ENCODE peak calls at places on chromosomes 6 and 20, in ten cellular contexts. E, I, M, K, U, V, F, Q, X and Z are unnamed samples.

GRCh38 chr6:15338462-15338861 is 92.6 kb downstream of the JARID2 start:
- DNase-seq in K (no peak), Q (no peak), M (no peak), V (no peak), I (no peak), F (no peak), U (no peak), E (no peak), X (no peak), Z (no peak)

GRCh38 chr6:86978251-86978650 is 40.9 kb downstream of the HTR1E start:
- DNase-seq in I (no peak), M (no peak), U (no peak), Q (no peak), V (no peak), E (no peak), K (no peak), F (no peak), X (no peak), Z (no peak)

GRCh38 chr20:12023169-12023795 is 105.6 kb downstream of the BTBD3 start:
- DNase-seq in M (peak; percentile 60), F (no peak), I (no peak), V (no peak), Q (peak; percentile 29), E (no peak), X (no peak), K (no peak), U (no peak), Z (no peak)

GRCh38 chr20:14288341-14289330 is 48.8 kb downstream of the FLRT3 start:
- DNase-seq in U (peak; percentile 99), V (no peak), X (no peak), I (peak; percentile 87), K (peak; percentile 25), M (no peak), F (no peak), Q (no peak), E (peak; percentile 7), Z (peak; percentile 10)

GRCh38 chr6:166104107-166104506 is 63.5 kb downstream of the TBXT start:
- DNase-seq in E (no peak), V (peak; percentile 40), Q (no peak), I (peak; percentile 47), U (no peak), M (no peak), F (no peak), X (no peak), K (peak; percentile 21), Z (no peak)

GRCh38 chr20:64247312-64247627 is 8.3 kb upstream of the PCMTD2 start:
- DNase-seq in K (no peak), V (no peak), Q (no peak), X (no peak), F (no peak), M (no peak), I (no peak), E (no peak), U (no peak), Z (no peak)

GRCh38 chr20:32343438-32343837 is 14.7 kb upstream of the ASXL1 start:
- DNase-seq in Q (no peak), E (no peak), K (peak; percentile 83), M (no peak), F (no peak), I (peak; percentile 94), X (no peak), V (peak; percentile 73), U (peak; percentile 74), Z (no peak)

GRCh38 chr6:148906386-148906785 is 159.6 kb downstream of the UST start:
- DNase-seq in M (no peak), X (no peak), Q (no peak), F (no peak), I (no peak), K (no peak), E (no peak), V (no peak), U (no peak), Z (no peak)

GRCh38 chr6:9647043-9647520 is 767.8 kb downstream of the TFAP2A start:
- DNase-seq in E (no peak), X (no peak), Q (no peak), M (no peak), U (no peak), F (no peak), I (no peak), V (no peak), K (peak; percentile 25), Z (no peak)

GRCh38 chr6:92848901-92849300 is 570.5 kb downstream of the EPHA7 start:
- DNase-seq in U (no peak), I (no peak), X (no peak), F (peak; percentile 39), V (no peak), Q (no peak), M (no peak), E (no peak), K (no peak), Z (no peak)

GRCh38 chr20:20796766-20797415 is 84.4 kb upstream of the RALGAPA2 start:
- DNase-seq in I (no peak), X (no peak), U (no peak), F (no peak), V (no peak), M (no peak), K (no peak), E (no peak), Q (no peak), Z (no peak)

GRCh38 chr6:12279322-12280098 is 10.7 kb upstream of the EDN1 start:
- DNase-seq in Q (no peak), U (no peak), V (no peak), E (no peak), M (no peak), F (no peak), K (no peak), X (peak; percentile 6), I (peak; percentile 40), Z (no peak)

GRCh38 chr6:12278915-12279314 is 11.2 kb upstream of the EDN1 start:
- DNase-seq in V (no peak), X (no peak), F (no peak), M (no peak), E (no peak), Q (no peak), U (peak; percentile 46), I (no peak), K (no peak), Z (no peak)

GRCh38 chr6:12280901-12281300 is 9.3 kb upstream of the EDN1 start:
- DNase-seq in Q (no peak), I (no peak), V (no peak), E (no peak), F (no peak), K (peak; percentile 22), M (no peak), X (no peak), U (no peak), Z (no peak)

GRCh38 chr6:12277401-12277800 is 12.8 kb upstream of the EDN1 start:
- DNase-seq in E (no peak), V (no peak), M (no peak), Q (no peak), K (no peak), I (no peak), U (no peak), X (no peak), F (no peak), Z (no peak)

GRCh38 chr6:12280458-12280857 is 9.7 kb upstream of the EDN1 start:
- DNase-seq in E (no peak), F (no peak), I (peak; percentile 84), Q (no peak), V (peak; percentile 53), X (no peak), M (no peak), U (peak; percentile 72), K (peak; percentile 56), Z (no peak)
- H2AFZ ChIP-seq in E (no peak overlapping the region), F (no peak overlapping the region), I (peak overlapping the region; percentile 27), Q (no peak overlapping the region), V (no peak overlapping the region), X (no peak overlapping the region), M (no peak overlapping the region), U (no peak overlapping the region), K (no peak overlapping the region), Z (no peak overlapping the region)

GRCh38 chr6:143368426-143368825 is 82.1 kb downstream of the ADAT2 start:
- DNase-seq in E (no peak), U (peak; percentile 22), V (peak; percentile 31), M (no peak), F (no peak), K (peak; percentile 33), Q (no peak), I (peak; percentile 75), X (no peak), Z (no peak)
- H3K36me3 ChIP-seq in E (no peaks in the 10 kb centered on the region), U (no peaks in the 10 kb centered on the region), V (no peaks in the 10 kb centered on the region), M (no peaks in the 10 kb centered on the region), F (no peaks in the 10 kb centered on the region), K (no peaks in the 10 kb centered on the region), Q (no peaks in the 10 kb centered on the region), I (no peaks in the 10 kb centered on the region), X (no peaks in the 10 kb centered on the region), Z (no peaks in the 10 kb centered on the region)

GRCh38 chr6:162709431-162709830 is 18.1 kb downstream of the PRKN start:
- DNase-seq in X (no peak), Q (no peak), K (no peak), I (no peak), F (no peak), M (no peak), E (no peak), U (no peak), V (no peak), Z (no peak)

GRCh38 chr6:162708971-162709370 is 18.6 kb downstream of the PRKN start:
- DNase-seq in E (peak; percentile 26), I (no peak), Q (no peak), K (no peak), U (no peak), V (no peak), M (peak; percentile 7), F (no peak), X (no peak), Z (no peak)

GRCh38 chr6:162711376-162711775 is 16.2 kb downstream of the PRKN start:
- DNase-seq in K (no peak), I (no peak), Q (no peak), M (no peak), X (no peak), U (no peak), E (no peak), V (no peak), F (no peak), Z (no peak)

GRCh38 chr6:162710936-162711335 is 16.6 kb downstream of the PRKN start:
- DNase-seq in V (no peak), M (no peak), E (no peak), Q (no peak), K (no peak), X (no peak), U (no peak), I (no peak), F (no peak), Z (no peak)

GRCh38 chr6:162710438-162710837 is 17.1 kb downstream of the PRKN start:
- DNase-seq in K (no peak), U (no peak), Q (no peak), I (no peak), M (no peak), E (no peak), V (no peak), F (no peak), X (no peak), Z (no peak)
- H2AFZ ChIP-seq in K (no peak overlapping the region), U (no peak overlapping the region), Q (no peak overlapping the region), I (no peak overlapping the region), M (no peak overlapping the region), E (no peak overlapping the region), V (no peak overlapping the region), F (no peak overlapping the region), X (no peak overlapping the region), Z (no peak overlapping the region)

DNA sequence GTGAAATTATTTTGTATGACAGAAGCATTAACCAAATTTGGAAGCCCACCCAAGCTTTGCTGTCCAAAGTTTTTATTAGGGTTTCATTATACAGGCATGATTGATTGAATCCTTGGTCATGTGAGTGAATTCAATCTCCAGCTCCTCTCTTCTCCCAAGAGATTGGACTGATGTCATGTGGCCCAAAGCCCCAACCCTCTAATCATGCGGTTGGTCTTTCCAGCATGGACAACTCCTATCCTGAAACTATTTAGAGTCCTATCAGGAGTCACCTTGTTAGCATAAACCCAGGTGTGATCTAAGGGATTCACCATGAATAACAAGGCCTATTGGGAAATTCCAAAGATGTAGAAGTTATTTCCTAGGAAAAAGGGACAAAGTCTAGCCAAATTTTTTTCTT is 10.6 kb downstream of the POLR3F start:
- DNase-seq in K (no peak), Q (no peak), F (peak; percentile 7), X (no peak), I (no peak), M (no peak), V (no peak), U (no peak), E (no peak), Z (no peak)
- H3K36me3 ChIP-seq in K (peaks cover 55% of the 10 kb centered on the region), Q (peaks cover 86% of the 10 kb centered on the region), F (peaks cover 35% of the 10 kb centered on the region), X (peaks cover 19% of the 10 kb centered on the region), I (peaks cover 47% of the 10 kb centered on the region), M (peaks cover 10% of the 10 kb centered on the region), V (peaks cover 91% of the 10 kb centered on the region), U (peaks cover 57% of the 10 kb centered on the region), E (no peaks in the 10 kb centered on the region), Z (peaks cover 15% of the 10 kb centered on the region)